ENCODE peak calls at places on chromosomes 11 and 22, in seven cellular contexts. One of them, this sample, is unnamed.

GRCh38 chr22:33328789-33329296 is 270.7 kb upstream of the SYN3 start:
- DNase-seq in GM12865: peak; percentile 13
- DNase-seq in MCF 10A: no peak
- DNase-seq in Calu3: peak; percentile 69
- DNase-seq in neural crest cell: no peak
- DNase-seq in ovary: no peak
- DNase-seq in AG10803: peak; percentile 24
- DNase-seq in this sample: no peak

GRCh38 chr11:133829566-133829965 is 15.7 kb downstream of the SPATA19 start:
- DNase-seq in GM12865: no peak
- DNase-seq in MCF 10A: no peak
- DNase-seq in Calu3: no peak
- DNase-seq in neural crest cell: no peak
- DNase-seq in ovary: no peak
- DNase-seq in AG10803: no peak
- DNase-seq in this sample: no peak

GRCh38 chr11:57434640-57435546 is 8.0 kb upstream of the SLC43A3 start:
- DNase-seq in GM12865: no peak
- DNase-seq in MCF 10A: peak; percentile 96
- DNase-seq in Calu3: no peak
- DNase-seq in neural crest cell: no peak
- DNase-seq in ovary: no peak
- DNase-seq in AG10803: peak; percentile 96
- DNase-seq in this sample: no peak

GRCh38 chr11:15968461-15969130 is 387.8 kb downstream of the SOX6 start:
- DNase-seq in GM12865: no peak
- DNase-seq in MCF 10A: peak; percentile 9
- DNase-seq in Calu3: no peak
- DNase-seq in neural crest cell: peak; percentile 5
- DNase-seq in ovary: no peak
- DNase-seq in AG10803: no peak
- DNase-seq in this sample: no peak

GRCh38 chr11:78039391-78039918 is 16.4 kb upstream of the KCTD14 start:
- DNase-seq in GM12865: no peak
- DNase-seq in MCF 10A: peak; percentile 38
- DNase-seq in Calu3: no peak
- DNase-seq in neural crest cell: no peak
- DNase-seq in ovary: no peak
- DNase-seq in AG10803: no peak
- DNase-seq in this sample: no peak

GRCh38 chr11:96309001-96309642 is 33.9 kb downstream of the MAML2 start:
- DNase-seq in GM12865: no peak
- DNase-seq in MCF 10A: peak; percentile 60
- DNase-seq in Calu3: no peak
- DNase-seq in neural crest cell: no peak
- DNase-seq in ovary: no peak
- DNase-seq in AG10803: peak; percentile 66
- DNase-seq in this sample: no peak

GRCh38 chr11:72353861-72354260 is 80.5 kb downstream of the CLPB start:
- DNase-seq in GM12865: no peak
- DNase-seq in MCF 10A: peak; percentile 41
- DNase-seq in Calu3: peak; percentile 38
- DNase-seq in neural crest cell: no peak
- DNase-seq in ovary: no peak
- DNase-seq in AG10803: no peak
- DNase-seq in this sample: no peak

GRCh38 chr11:34625576-34625975 is 4.7 kb downstream of the EHF start:
- DNase-seq in GM12865: no peak
- DNase-seq in MCF 10A: no peak
- DNase-seq in Calu3: no peak
- DNase-seq in neural crest cell: no peak
- DNase-seq in ovary: no peak
- DNase-seq in AG10803: no peak
- DNase-seq in this sample: no peak

GRCh38 chr22:40407831-40408717 is 37.7 kb downstream of the SGSM3 start:
- DNase-seq in GM12865: no peak
- DNase-seq in MCF 10A: no peak
- DNase-seq in Calu3: no peak
- DNase-seq in neural crest cell: no peak
- DNase-seq in ovary: no peak
- DNase-seq in AG10803: no peak
- DNase-seq in this sample: no peak

GRCh38 chr11:128949791-128950454 is 7.3 kb upstream of the TP53AIP1 start:
- DNase-seq in GM12865: no peak
- DNase-seq in MCF 10A: peak; percentile 40
- DNase-seq in Calu3: no peak
- DNase-seq in neural crest cell: no peak
- DNase-seq in ovary: no peak
- DNase-seq in AG10803: peak; percentile 39
- DNase-seq in this sample: no peak

GRCh38 chr11:27207025-27207650 is 155.9 kb downstream of the CCDC34 start:
- DNase-seq in GM12865: no peak
- DNase-seq in MCF 10A: no peak
- DNase-seq in Calu3: no peak
- DNase-seq in neural crest cell: no peak
- DNase-seq in ovary: no peak
- DNase-seq in AG10803: no peak
- DNase-seq in this sample: no peak

GRCh38 chr22:41868556-41868955 is 35.7 kb downstream of the SREBF2 start:
- DNase-seq in GM12865: no peak
- DNase-seq in MCF 10A: no peak
- DNase-seq in Calu3: no peak
- DNase-seq in neural crest cell: no peak
- DNase-seq in ovary: no peak
- DNase-seq in AG10803: no peak
- DNase-seq in this sample: no peak

GRCh38 chr11:82216927-82217570 is 516.6 kb downstream of the FAM181B start:
- DNase-seq in GM12865: no peak
- DNase-seq in MCF 10A: no peak
- DNase-seq in Calu3: no peak
- DNase-seq in neural crest cell: no peak
- DNase-seq in ovary: no peak
- DNase-seq in AG10803: no peak
- DNase-seq in this sample: no peak

GRCh38 chr22:47284360-47284759 is 521.9 kb downstream of the TBC1D22A start:
- DNase-seq in GM12865: no peak
- DNase-seq in MCF 10A: no peak
- DNase-seq in Calu3: no peak
- DNase-seq in neural crest cell: no peak
- DNase-seq in ovary: no peak
- DNase-seq in AG10803: no peak
- DNase-seq in this sample: no peak

GRCh38 chr11:57095417-57095816 is 86.3 kb upstream of the LRRC55 start:
- DNase-seq in GM12865: peak; percentile 5
- DNase-seq in MCF 10A: no peak
- DNase-seq in Calu3: no peak
- DNase-seq in neural crest cell: no peak
- DNase-seq in ovary: no peak
- DNase-seq in AG10803: no peak
- DNase-seq in this sample: no peak

GRCh38 chr11:79236541-79236971 is 204.3 kb downstream of the TENM4 start:
- DNase-seq in GM12865: no peak
- DNase-seq in MCF 10A: peak; percentile 30
- DNase-seq in Calu3: no peak
- DNase-seq in neural crest cell: no peak
- DNase-seq in ovary: no peak
- DNase-seq in AG10803: peak; percentile 97
- DNase-seq in this sample: no peak

GRCh38 chr11:101127699-101128570 is 1.7 kb downstream of the PGR start:
- DNase-seq in GM12865: no peak
- DNase-seq in MCF 10A: no peak
- DNase-seq in Calu3: no peak
- DNase-seq in neural crest cell: peak; percentile 24
- DNase-seq in ovary: peak; percentile 49
- DNase-seq in AG10803: no peak
- DNase-seq in this sample: no peak

GRCh38 chr22:27032121-27032761 is 374.9 kb downstream of the MIAT start:
- DNase-seq in GM12865: no peak
- DNase-seq in MCF 10A: peak; percentile 5
- DNase-seq in Calu3: no peak
- DNase-seq in neural crest cell: peak; percentile 18
- DNase-seq in ovary: peak; percentile 53
- DNase-seq in AG10803: no peak
- DNase-seq in this sample: no peak

DNA sequence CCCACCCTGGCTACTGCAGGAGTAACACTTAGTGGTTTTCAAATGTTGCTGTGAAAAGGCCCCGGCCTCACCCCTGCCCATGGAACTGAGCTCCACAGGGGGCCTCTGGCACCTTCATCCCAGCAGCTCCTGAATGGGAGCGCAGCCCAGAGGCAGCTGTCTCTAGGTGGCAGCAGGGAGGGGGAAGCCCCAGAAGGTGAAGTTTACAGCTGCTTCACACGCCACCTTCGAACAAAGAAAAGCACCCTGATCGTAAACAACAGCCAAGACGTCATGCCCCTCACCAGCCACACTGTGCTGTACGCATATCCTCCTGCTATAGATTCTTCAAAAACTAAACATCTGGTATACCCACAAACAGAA is 105.5 kb downstream of the CTTN start:
- DNase-seq in GM12865: peak; percentile 44
- DNase-seq in MCF 10A: no peak
- DNase-seq in Calu3: no peak
- DNase-seq in neural crest cell: no peak
- DNase-seq in ovary: no peak
- DNase-seq in AG10803: no peak
- DNase-seq in this sample: no peak
- TF ChIP-seq CTCF in GM12865: peak; percentile 2
- TF ChIP-seq CTCF in MCF 10A: no peak
- TF ChIP-seq CTCF in Calu3: no peak
- TF ChIP-seq CTCF in neural crest cell: peak; percentile 35
- TF ChIP-seq CTCF in ovary: no peak
- TF ChIP-seq CTCF in AG10803: no peak
- TF ChIP-seq CTCF in this sample: no peak

DNA sequence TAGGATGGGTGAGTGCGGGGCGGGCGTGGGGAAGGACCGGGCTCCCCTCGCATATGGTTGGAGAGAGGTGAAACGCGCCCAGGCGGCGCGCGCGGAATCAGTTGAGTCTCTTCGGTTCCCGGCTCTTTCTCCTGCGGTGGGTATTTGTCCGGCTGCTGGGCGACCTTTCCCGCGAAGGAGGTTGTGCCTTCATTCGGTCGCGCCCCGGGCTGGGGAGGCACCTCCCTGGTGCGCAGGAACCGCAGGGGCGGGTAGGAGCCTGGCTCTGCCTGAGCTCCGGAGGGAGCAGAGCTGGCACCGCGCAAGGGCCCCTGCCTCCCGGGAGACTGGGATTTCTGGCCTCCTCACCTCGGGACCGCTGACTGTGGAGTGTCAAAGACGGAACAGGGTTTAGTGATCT is 27.5 kb downstream of the SAA4 start:
- DNase-seq in GM12865: no peak
- DNase-seq in MCF 10A: no peak
- DNase-seq in Calu3: no peak
- DNase-seq in neural crest cell: no peak
- DNase-seq in ovary: no peak
- DNase-seq in AG10803: no peak
- DNase-seq in this sample: no peak
- TF ChIP-seq CTCF in GM12865: no peak
- TF ChIP-seq CTCF in MCF 10A: no peak
- TF ChIP-seq CTCF in Calu3: no peak
- TF ChIP-seq CTCF in neural crest cell: no peak
- TF ChIP-seq CTCF in ovary: no peak
- TF ChIP-seq CTCF in AG10803: no peak
- TF ChIP-seq CTCF in this sample: no peak

GRCh38 chr11:7418916-7419315 is 66.4 kb upstream of the OLFML1 start:
- DNase-seq in GM12865: no peak
- DNase-seq in MCF 10A: no peak
- DNase-seq in Calu3: no peak
- DNase-seq in neural crest cell: no peak
- DNase-seq in ovary: no peak
- DNase-seq in AG10803: no peak
- DNase-seq in this sample: no peak

GRCh38 chr11:7421136-7421535 is 64.2 kb upstream of the OLFML1 start:
- DNase-seq in GM12865: no peak
- DNase-seq in MCF 10A: no peak
- DNase-seq in Calu3: no peak
- DNase-seq in neural crest cell: no peak
- DNase-seq in ovary: no peak
- DNase-seq in AG10803: no peak
- DNase-seq in this sample: no peak

GRCh38 chr11:7418061-7418460 is 67.2 kb upstream of the OLFML1 start:
- DNase-seq in GM12865: no peak
- DNase-seq in MCF 10A: peak; percentile 17
- DNase-seq in Calu3: no peak
- DNase-seq in neural crest cell: no peak
- DNase-seq in ovary: no peak
- DNase-seq in AG10803: no peak
- DNase-seq in this sample: no peak

GRCh38 chr11:7423946-7424345 is 61.4 kb upstream of the OLFML1 start:
- DNase-seq in GM12865: no peak
- DNase-seq in MCF 10A: no peak
- DNase-seq in Calu3: no peak
- DNase-seq in neural crest cell: no peak
- DNase-seq in ovary: no peak
- DNase-seq in AG10803: no peak
- DNase-seq in this sample: no peak

GRCh38 chr11:7422544-7423331 is 62.6 kb upstream of the OLFML1 start:
- DNase-seq in GM12865: peak; percentile 54
- DNase-seq in MCF 10A: no peak
- DNase-seq in Calu3: no peak
- DNase-seq in neural crest cell: no peak
- DNase-seq in ovary: no peak
- DNase-seq in AG10803: no peak
- DNase-seq in this sample: no peak
- TF ChIP-seq CTCF in GM12865: no peak
- TF ChIP-seq CTCF in MCF 10A: no peak
- TF ChIP-seq CTCF in Calu3: no peak
- TF ChIP-seq CTCF in neural crest cell: no peak
- TF ChIP-seq CTCF in ovary: no peak
- TF ChIP-seq CTCF in AG10803: no peak
- TF ChIP-seq CTCF in this sample: no peak

DNA sequence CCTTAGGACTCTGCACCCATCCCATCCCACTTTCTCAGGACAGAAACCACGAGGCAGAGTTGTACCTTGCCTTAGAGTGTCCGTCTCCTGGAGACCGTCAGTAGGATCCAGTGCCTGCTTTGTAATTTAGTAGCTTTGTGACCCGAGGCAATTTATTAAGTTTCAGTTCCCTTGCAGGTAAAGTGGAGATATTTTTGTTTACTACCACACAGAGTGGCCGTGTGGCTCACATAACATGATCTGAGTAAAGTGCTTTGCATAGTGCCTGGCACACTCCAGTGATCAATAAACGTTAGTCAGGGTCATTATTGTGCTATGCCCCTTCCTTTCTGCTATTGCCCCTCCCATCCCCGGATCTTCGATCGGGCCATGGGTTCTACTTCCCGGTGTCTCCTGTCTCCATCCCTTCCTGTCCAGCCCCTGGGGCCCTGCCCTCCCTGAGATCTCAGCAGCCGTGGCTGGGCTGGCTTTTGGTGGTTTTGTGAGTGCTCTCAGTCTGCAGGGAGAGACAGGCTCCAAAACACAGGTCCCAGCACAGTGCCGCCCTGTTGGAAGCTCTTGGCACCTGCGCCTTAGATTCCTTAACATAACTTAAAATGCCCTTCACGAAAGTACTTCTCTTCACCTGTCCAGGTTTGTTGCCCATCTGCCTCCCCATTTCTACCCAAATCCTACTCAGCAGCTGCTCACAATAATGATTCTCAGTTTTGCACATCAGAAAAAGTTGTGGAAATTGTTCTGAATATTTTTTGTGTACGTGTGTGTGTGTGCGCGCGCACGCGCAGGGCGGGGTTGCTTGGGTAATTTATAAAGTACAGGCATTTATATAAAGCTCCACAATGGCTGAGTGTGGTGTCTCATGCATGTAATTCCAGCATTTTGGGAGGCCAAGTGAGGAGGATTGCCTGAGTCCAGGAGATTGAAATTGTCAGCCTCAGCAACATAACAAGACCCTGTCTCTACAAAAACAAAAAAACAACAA is 753.7 kb downstream of the NTM start:
- DNase-seq in GM12865: peak; percentile 48
- DNase-seq in MCF 10A: no peak
- DNase-seq in Calu3: no peak
- DNase-seq in neural crest cell: no peak
- DNase-seq in ovary: no peak
- DNase-seq in AG10803: no peak
- DNase-seq in this sample: no peak
- TF ChIP-seq CTCF in GM12865: peak; percentile 6
- TF ChIP-seq CTCF in MCF 10A: no peak
- TF ChIP-seq CTCF in Calu3: no peak
- TF ChIP-seq CTCF in neural crest cell: peak; percentile 26
- TF ChIP-seq CTCF in ovary: no peak
- TF ChIP-seq CTCF in AG10803: no peak
- TF ChIP-seq CTCF in this sample: no peak

This sample was measured in natural killer cell.